ENCODE peak calls at places on chromosomes 2 and 18, in seven cellular contexts. Q, G, L, V, W, N and D are unnamed samples.
A peak's percentile ranks its signal among the peaks of the same experiment; 100 is the strongest.

GRCh38 chr2:101808006-101808562 is 110.6 kb downstream of the MAP4K4 start:
- DNase-seq in G (no peak), N (no peak), L (no peak), V (no peak), Q (no peak), W (no peak), D (no peak)

GRCh38 chr2:169361706-169362345 is 508 bp downstream of the LRP2 start:
- DNase-seq in G (no peak), W (no peak), L (no peak), V (no peak), Q (peak; percentile 16), N (no peak), D (peak; percentile 73)

GRCh38 chr2:226426292-226426736 is 373.3 kb downstream of the IRS1 start:
- DNase-seq in Q (peak; percentile 56), L (no peak), N (peak; percentile 90), V (no peak), W (peak; percentile 32), G (no peak), D (no peak)

GRCh38 chr18:37270046-37270665 is 295.4 kb downstream of the CELF4 start:
- DNase-seq in W (peak; percentile 64), G (no peak), N (peak; percentile 42), Q (no peak), V (no peak), L (no peak), D (peak; percentile 55)

GRCh38 chr18:26394047-26394654 is 154.2 kb downstream of the KCTD1 start:
- DNase-seq in V (no peak), N (no peak), L (no peak), W (no peak), Q (no peak), G (no peak), D (no peak)

GRCh38 chr2:106095478-106096392 is 98.4 kb downstream of the UXS1 start:
- DNase-seq in V (peak; percentile 48), Q (no peak), G (no peak), N (no peak), W (peak; percentile 15), L (no peak), D (no peak)

GRCh38 chr18:9226463-9226862 is 89.9 kb downstream of the ANKRD12 start:
- DNase-seq in L (no peak), N (no peak), Q (no peak), G (no peak), W (no peak), V (no peak), D (no peak)

GRCh38 chr2:105926960-105927678 is 182.4 kb downstream of the NCK2 start:
- DNase-seq in Q (no peak), V (no peak), N (no peak), L (no peak), W (no peak), G (no peak), D (no peak)

GRCh38 chr2:118973542-118973951 is 31.6 kb downstream of the MARCO start:
- DNase-seq in G (no peak), Q (no peak), N (peak; percentile 22), L (no peak), W (no peak), V (no peak), D (no peak)

GRCh38 chr2:85796549-85797262 is 42.9 kb downstream of the ATOH8 start:
- DNase-seq in G (no peak), W (no peak), N (peak; percentile 35), V (no peak), L (no peak), Q (no peak), D (no peak)

GRCh38 chr2:12037301-12037700 is 290.9 kb downstream of the LPIN1 start:
- DNase-seq in V (no peak), L (no peak), N (no peak), W (no peak), G (no peak), Q (no peak), D (no peak)

GRCh38 chr2:83517727-83518368 is 941.2 kb downstream of the SUCLG1 start:
- DNase-seq in Q (no peak), W (no peak), N (no peak), G (no peak), L (no peak), V (no peak), D (peak; percentile 18)

GRCh38 chr2:174827371-174828369 is 63.4 kb upstream of the CHRNA1 start:
- DNase-seq in W (no peak), V (no peak), Q (no peak), N (peak; percentile 23), G (no peak), L (no peak), D (peak; percentile 56)

GRCh38 chr2:39431592-39432316 is 5.3 kb downstream of the MAP4K3 start:
- DNase-seq in Q (no peak), G (no peak), V (no peak), W (no peak), N (peak; percentile 86), L (no peak), D (peak; percentile 73)